ENCODE peak calls at places on chromosome 2, in six cellular contexts. U, A, I, F, E and G are unnamed samples.

GRCh38 chr2:208501217-208501616 is 94.6 kb downstream of the PTH2R start:
- DNase-seq in U (no peak), A (no peak), I (no peak), F (no peak), E (peak; percentile 10), G (no peak)

GRCh38 chr2:123514808-123515207 is 510.3 kb upstream of the CNTNAP5 start:
- DNase-seq in U (no peak), A (no peak), I (no peak), F (no peak), E (peak; percentile 2), G (no peak)

GRCh38 chr2:67446504-67446911 is 49.4 kb downstream of the ETAA1 start:
- DNase-seq in U (peak; percentile 25), A (no peak), I (peak; percentile 47), F (peak; percentile 33), E (no peak), G (peak; percentile 29)

GRCh38 chr2:74873041-74873440 is 39.1 kb downstream of the HK2 start:
- DNase-seq in U (no peak), A (no peak), I (no peak), F (no peak), E (no peak), G (no peak)

GRCh38 chr2:218885981-218886447 is 5.4 kb downstream of the WNT10A start:
- DNase-seq in U (no peak), A (no peak), I (no peak), F (no peak), E (no peak), G (no peak)

GRCh38 chr2:6791682-6792081 is 74.0 kb downstream of the CMPK2 start:
- DNase-seq in U (no peak), A (no peak), I (no peak), F (no peak), E (peak; percentile 26), G (no peak)

GRCh38 chr2:184556639-184557038 is 41.7 kb upstream of the ZNF804A start:
- DNase-seq in U (no peak), A (no peak), I (no peak), F (no peak), E (no peak), G (no peak)

GRCh38 chr2:25617948-25618646 is 55.3 kb downstream of the DTNB start:
- DNase-seq in U (peak; percentile 92), A (no peak), I (peak; percentile 22), F (no peak), E (no peak), G (peak; percentile 86)

GRCh38 chr2:118047273-118047898 is 33.5 kb upstream of the CCDC93 start:
- DNase-seq in U (peak; percentile 64), A (no peak), I (peak; percentile 72), F (no peak), E (no peak), G (peak; percentile 57)

GRCh38 chr2:128531856-128532255 is 213.2 kb upstream of the HS6ST1 start:
- DNase-seq in U (no peak), A (no peak), I (no peak), F (no peak), E (no peak), G (no peak)